ENCODE peak calls at places on chromosomes 16 and 17, in four cellular contexts. One of them, this sample, is unnamed.

GRCh38 chr17:43211480-43212402 is at the start of gene TMEM106A:
- DNase-seq in stimulated activated CD4-positive, alpha-beta T cell treated with anti-CD3 and anti-CD28 coated beads, Interleukin-15, amount 100 ng/mL, for 1 hour: peak
- DNase-seq in Right ventricle myocardium inferior: peak
- DNase-seq in lower leg skin: peak
- DNase-seq in this sample: peak

GRCh38 chr17:34354637-34355036 is 1.6 kb upstream of the CCL13 start:
- DNase-seq in lower leg skin: no peak
- DNase-seq in Right ventricle myocardium inferior: no peak
- DNase-seq in stimulated activated CD4-positive, alpha-beta T cell treated with anti-CD3 and anti-CD28 coated beads, Interleukin-15, amount 100 ng/mL, for 1 hour: no peak
- DNase-seq in this sample: no peak

GRCh38 chr17:76997981-76998531 is 129.9 kb downstream of the MGAT5B start:
- DNase-seq in Right ventricle myocardium inferior: no peak
- DNase-seq in stimulated activated CD4-positive, alpha-beta T cell treated with anti-CD3 and anti-CD28 coated beads, Interleukin-15, amount 100 ng/mL, for 1 hour: no peak
- DNase-seq in lower leg skin: no peak
- DNase-seq in this sample: no peak

GRCh38 chr16:61936522-61936921 is 99.7 kb downstream of the CDH8 start:
- DNase-seq in lower leg skin: no peak
- DNase-seq in Right ventricle myocardium inferior: no peak
- DNase-seq in stimulated activated CD4-positive, alpha-beta T cell treated with anti-CD3 and anti-CD28 coated beads, Interleukin-15, amount 100 ng/mL, for 1 hour: no peak
- DNase-seq in this sample: no peak

GRCh38 chr17:38329808-38330730 is 13.7 kb downstream of the GPR179 start:
- DNase-seq in lower leg skin: no peak
- DNase-seq in Right ventricle myocardium inferior: no peak
- DNase-seq in stimulated activated CD4-positive, alpha-beta T cell treated with anti-CD3 and anti-CD28 coated beads, Interleukin-15, amount 100 ng/mL, for 1 hour: no peak
- DNase-seq in this sample: no peak

GRCh38 chr16:90018297-90019200 is 707 bp downstream of the DBNDD1 start:
- DNase-seq in Right ventricle myocardium inferior: peak
- DNase-seq in stimulated activated CD4-positive, alpha-beta T cell treated with anti-CD3 and anti-CD28 coated beads, Interleukin-15, amount 100 ng/mL, for 1 hour: no peak
- DNase-seq in lower leg skin: no peak
- DNase-seq in this sample: no peak

GRCh38 chr16:11560701-11561439 is 25.8 kb downstream of the LITAF start:
- DNase-seq in lower leg skin: peak
- DNase-seq in stimulated activated CD4-positive, alpha-beta T cell treated with anti-CD3 and anti-CD28 coated beads, Interleukin-15, amount 100 ng/mL, for 1 hour: no peak
- DNase-seq in Right ventricle myocardium inferior: no peak
- DNase-seq in this sample: peak

GRCh38 chr17:5901731-5902660 is 168.2 kb upstream of the WSCD1 start:
- DNase-seq in Right ventricle myocardium inferior: no peak
- DNase-seq in stimulated activated CD4-positive, alpha-beta T cell treated with anti-CD3 and anti-CD28 coated beads, Interleukin-15, amount 100 ng/mL, for 1 hour: no peak
- DNase-seq in lower leg skin: no peak
- DNase-seq in this sample: no peak

GRCh38 chr16:1534021-1535020 is 855 bp downstream of the TMEM204 start:
- DNase-seq in stimulated activated CD4-positive, alpha-beta T cell treated with anti-CD3 and anti-CD28 coated beads, Interleukin-15, amount 100 ng/mL, for 1 hour: no peak
- DNase-seq in Right ventricle myocardium inferior: peak
- DNase-seq in lower leg skin: no peak
- DNase-seq in this sample: peak

GRCh38 chr16:89360760-89361435 is 129.5 kb downstream of the ANKRD11 start:
- DNase-seq in lower leg skin: no peak
- DNase-seq in stimulated activated CD4-positive, alpha-beta T cell treated with anti-CD3 and anti-CD28 coated beads, Interleukin-15, amount 100 ng/mL, for 1 hour: peak
- DNase-seq in Right ventricle myocardium inferior: no peak
- DNase-seq in this sample: no peak

GRCh38 chr17:75012320-75013076 is at the start of gene MRPL58:
- DNase-seq in stimulated activated CD4-positive, alpha-beta T cell treated with anti-CD3 and anti-CD28 coated beads, Interleukin-15, amount 100 ng/mL, for 1 hour: peak
- DNase-seq in Right ventricle myocardium inferior: peak
- DNase-seq in lower leg skin: peak
- DNase-seq in this sample: peak

GRCh38 chr17:61402978-61403845 is 3.6 kb downstream of the TBX2 start:
- DNase-seq in Right ventricle myocardium inferior: no peak
- DNase-seq in stimulated activated CD4-positive, alpha-beta T cell treated with anti-CD3 and anti-CD28 coated beads, Interleukin-15, amount 100 ng/mL, for 1 hour: no peak
- DNase-seq in lower leg skin: no peak
- DNase-seq in this sample: no peak

GRCh38 chr17:79246226-79246794 is 171.7 kb downstream of the ENGASE start:
- DNase-seq in lower leg skin: no peak
- DNase-seq in stimulated activated CD4-positive, alpha-beta T cell treated with anti-CD3 and anti-CD28 coated beads, Interleukin-15, amount 100 ng/mL, for 1 hour: no peak
- DNase-seq in Right ventricle myocardium inferior: no peak
- DNase-seq in this sample: no peak

GRCh38 chr17:66302761-66303626 is 581 bp downstream of the PRKCA start:
- DNase-seq in lower leg skin: no peak
- DNase-seq in Right ventricle myocardium inferior: peak
- DNase-seq in stimulated activated CD4-positive, alpha-beta T cell treated with anti-CD3 and anti-CD28 coated beads, Interleukin-15, amount 100 ng/mL, for 1 hour: peak
- DNase-seq in this sample: peak

GRCh38 chr16:22014271-22014873 is 6.5 kb downstream of the MOSMO start:
- DNase-seq in stimulated activated CD4-positive, alpha-beta T cell treated with anti-CD3 and anti-CD28 coated beads, Interleukin-15, amount 100 ng/mL, for 1 hour: no peak
- DNase-seq in lower leg skin: no peak
- DNase-seq in Right ventricle myocardium inferior: no peak
- DNase-seq in this sample: no peak

GRCh38 chr17:62017496-62017895 is 47.6 kb downstream of the MED13 start:
- DNase-seq in Right ventricle myocardium inferior: no peak
- DNase-seq in lower leg skin: no peak
- DNase-seq in stimulated activated CD4-positive, alpha-beta T cell treated with anti-CD3 and anti-CD28 coated beads, Interleukin-15, amount 100 ng/mL, for 1 hour: no peak
- DNase-seq in this sample: no peak

GRCh38 chr16:527015-527903 is at the start of gene CAPN15:
- DNase-seq in lower leg skin: peak
- DNase-seq in Right ventricle myocardium inferior: peak
- DNase-seq in stimulated activated CD4-positive, alpha-beta T cell treated with anti-CD3 and anti-CD28 coated beads, Interleukin-15, amount 100 ng/mL, for 1 hour: peak
- DNase-seq in this sample: peak

GRCh38 chr16:3289998-3290673 is 6.8 kb downstream of the ZNF263 start:
- DNase-seq in Right ventricle myocardium inferior: no peak
- DNase-seq in stimulated activated CD4-positive, alpha-beta T cell treated with anti-CD3 and anti-CD28 coated beads, Interleukin-15, amount 100 ng/mL, for 1 hour: no peak
- DNase-seq in lower leg skin: no peak
- DNase-seq in this sample: no peak

GRCh38 chr17:46108550-46109110 is 84.6 kb downstream of the KANSL1 start:
- DNase-seq in lower leg skin: no peak
- DNase-seq in Right ventricle myocardium inferior: no peak
- DNase-seq in stimulated activated CD4-positive, alpha-beta T cell treated with anti-CD3 and anti-CD28 coated beads, Interleukin-15, amount 100 ng/mL, for 1 hour: no peak
- DNase-seq in this sample: no peak

GRCh38 chr17:66431080-66431795 is 128.8 kb downstream of the PRKCA start:
- DNase-seq in stimulated activated CD4-positive, alpha-beta T cell treated with anti-CD3 and anti-CD28 coated beads, Interleukin-15, amount 100 ng/mL, for 1 hour: no peak
- DNase-seq in Right ventricle myocardium inferior: no peak
- DNase-seq in lower leg skin: no peak
- DNase-seq in this sample: no peak

GRCh38 chr17:8189041-8189710 is 804 bp downstream of the BORCS6 start:
- DNase-seq in Right ventricle myocardium inferior: peak
- DNase-seq in lower leg skin: no peak
- DNase-seq in stimulated activated CD4-positive, alpha-beta T cell treated with anti-CD3 and anti-CD28 coated beads, Interleukin-15, amount 100 ng/mL, for 1 hour: no peak
- DNase-seq in this sample: peak

GRCh38 chr16:30141750-30142149 is 18.7 kb upstream of the MAPK3 start:
- DNase-seq in stimulated activated CD4-positive, alpha-beta T cell treated with anti-CD3 and anti-CD28 coated beads, Interleukin-15, amount 100 ng/mL, for 1 hour: no peak
- DNase-seq in lower leg skin: no peak
- DNase-seq in Right ventricle myocardium inferior: no peak
- DNase-seq in this sample: no peak

GRCh38 chr16:23114131-23114904 is 34.9 kb downstream of the USP31 start:
- DNase-seq in Right ventricle myocardium inferior: no peak
- DNase-seq in lower leg skin: no peak
- DNase-seq in stimulated activated CD4-positive, alpha-beta T cell treated with anti-CD3 and anti-CD28 coated beads, Interleukin-15, amount 100 ng/mL, for 1 hour: no peak
- DNase-seq in this sample: no peak

GRCh38 chr16:25192096-25192495 is 24.7 kb upstream of the AQP8 start:
- DNase-seq in lower leg skin: no peak
- DNase-seq in stimulated activated CD4-positive, alpha-beta T cell treated with anti-CD3 and anti-CD28 coated beads, Interleukin-15, amount 100 ng/mL, for 1 hour: no peak
- DNase-seq in Right ventricle myocardium inferior: no peak
- DNase-seq in this sample: no peak

GRCh38 chr16:89924925-89925307 is 1.8 kb downstream of the TUBB3 start:
- DNase-seq in lower leg skin: no peak
- DNase-seq in Right ventricle myocardium inferior: no peak
- DNase-seq in stimulated activated CD4-positive, alpha-beta T cell treated with anti-CD3 and anti-CD28 coated beads, Interleukin-15, amount 100 ng/mL, for 1 hour: no peak
- DNase-seq in this sample: no peak

GRCh38 chr16:48537909-48538745 is 71.9 kb downstream of the N4BP1 start:
- DNase-seq in lower leg skin: no peak
- DNase-seq in Right ventricle myocardium inferior: peak
- DNase-seq in stimulated activated CD4-positive, alpha-beta T cell treated with anti-CD3 and anti-CD28 coated beads, Interleukin-15, amount 100 ng/mL, for 1 hour: no peak
- DNase-seq in this sample: peak

GRCh38 chr16:83878838-83879237 is 20.1 kb upstream of the MLYCD start:
- DNase-seq in lower leg skin: no peak
- DNase-seq in Right ventricle myocardium inferior: no peak
- DNase-seq in stimulated activated CD4-positive, alpha-beta T cell treated with anti-CD3 and anti-CD28 coated beads, Interleukin-15, amount 100 ng/mL, for 1 hour: no peak
- DNase-seq in this sample: no peak

GRCh38 chr16:75341934-75342811 is 90.7 kb upstream of the BCAR1 start:
- DNase-seq in Right ventricle myocardium inferior: no peak
- DNase-seq in lower leg skin: no peak
- DNase-seq in stimulated activated CD4-positive, alpha-beta T cell treated with anti-CD3 and anti-CD28 coated beads, Interleukin-15, amount 100 ng/mL, for 1 hour: no peak
- DNase-seq in this sample: no peak

GRCh38 chr16:82440336-82440735 is 186.4 kb upstream of the CDH13 start:
- DNase-seq in lower leg skin: no peak
- DNase-seq in Right ventricle myocardium inferior: no peak
- DNase-seq in stimulated activated CD4-positive, alpha-beta T cell treated with anti-CD3 and anti-CD28 coated beads, Interleukin-15, amount 100 ng/mL, for 1 hour: no peak
- DNase-seq in this sample: no peak

GRCh38 chr17:17134952-17135340 is 71.2 kb downstream of the PLD6 start:
- DNase-seq in Right ventricle myocardium inferior: peak
- DNase-seq in stimulated activated CD4-positive, alpha-beta T cell treated with anti-CD3 and anti-CD28 coated beads, Interleukin-15, amount 100 ng/mL, for 1 hour: no peak
- DNase-seq in lower leg skin: no peak
- DNase-seq in this sample: no peak

GRCh38 chr17:68709995-68710780 is 109.0 kb upstream of the FAM20A start:
- DNase-seq in lower leg skin: no peak
- DNase-seq in stimulated activated CD4-positive, alpha-beta T cell treated with anti-CD3 and anti-CD28 coated beads, Interleukin-15, amount 100 ng/mL, for 1 hour: no peak
- DNase-seq in Right ventricle myocardium inferior: no peak
- DNase-seq in this sample: no peak

GRCh38 chr17:298791-299450 is 53.7 kb downstream of the RPH3AL start:
- DNase-seq in stimulated activated CD4-positive, alpha-beta T cell treated with anti-CD3 and anti-CD28 coated beads, Interleukin-15, amount 100 ng/mL, for 1 hour: no peak
- DNase-seq in Right ventricle myocardium inferior: peak
- DNase-seq in lower leg skin: no peak
- DNase-seq in this sample: peak

GRCh38 chr17:82000803-82001649 is 21.7 kb downstream of the CENPX start:
- DNase-seq in lower leg skin: no peak
- DNase-seq in stimulated activated CD4-positive, alpha-beta T cell treated with anti-CD3 and anti-CD28 coated beads, Interleukin-15, amount 100 ng/mL, for 1 hour: no peak
- DNase-seq in Right ventricle myocardium inferior: no peak
- DNase-seq in this sample: no peak

GRCh38 chr17:20304961-20305360 is 162.4 kb downstream of the LGALS9B start:
- DNase-seq in stimulated activated CD4-positive, alpha-beta T cell treated with anti-CD3 and anti-CD28 coated beads, Interleukin-15, amount 100 ng/mL, for 1 hour: no peak
- DNase-seq in lower leg skin: no peak
- DNase-seq in Right ventricle myocardium inferior: no peak
- DNase-seq in this sample: no peak

GRCh38 chr16:12896562-12896961 is 4.8 kb upstream of the SHISA9 start:
- DNase-seq in Right ventricle myocardium inferior: no peak
- DNase-seq in stimulated activated CD4-positive, alpha-beta T cell treated with anti-CD3 and anti-CD28 coated beads, Interleukin-15, amount 100 ng/mL, for 1 hour: no peak
- DNase-seq in lower leg skin: no peak
- DNase-seq in this sample: no peak

GRCh38 chr17:2262146-2262587 is 41.4 kb downstream of the SMG6 start:
- DNase-seq in stimulated activated CD4-positive, alpha-beta T cell treated with anti-CD3 and anti-CD28 coated beads, Interleukin-15, amount 100 ng/mL, for 1 hour: no peak
- DNase-seq in Right ventricle myocardium inferior: no peak
- DNase-seq in lower leg skin: no peak
- DNase-seq in this sample: no peak

GRCh38 chr16:2692948-2693651 is 10.8 kb downstream of the KCTD5 start:
- DNase-seq in Right ventricle myocardium inferior: peak
- DNase-seq in stimulated activated CD4-positive, alpha-beta T cell treated with anti-CD3 and anti-CD28 coated beads, Interleukin-15, amount 100 ng/mL, for 1 hour: no peak
- DNase-seq in lower leg skin: no peak
- DNase-seq in this sample: no peak

GRCh38 chr17:19630651-19631050 is 17.9 kb upstream of the ALDH3A2 start:
- DNase-seq in lower leg skin: no peak
- DNase-seq in Right ventricle myocardium inferior: no peak
- DNase-seq in stimulated activated CD4-positive, alpha-beta T cell treated with anti-CD3 and anti-CD28 coated beads, Interleukin-15, amount 100 ng/mL, for 1 hour: no peak
- DNase-seq in this sample: no peak

GRCh38 chr17:1179112-1179634 is 608 bp downstream of the ABR start:
- DNase-seq in Right ventricle myocardium inferior: peak
- DNase-seq in stimulated activated CD4-positive, alpha-beta T cell treated with anti-CD3 and anti-CD28 coated beads, Interleukin-15, amount 100 ng/mL, for 1 hour: no peak
- DNase-seq in lower leg skin: no peak
- DNase-seq in this sample: peak

GRCh38 chr16:30187971-30188561 is 4.7 kb downstream of the CORO1A start:
- DNase-seq in lower leg skin: no peak
- DNase-seq in Right ventricle myocardium inferior: no peak
- DNase-seq in stimulated activated CD4-positive, alpha-beta T cell treated with anti-CD3 and anti-CD28 coated beads, Interleukin-15, amount 100 ng/mL, for 1 hour: no peak
- DNase-seq in this sample: peak

This sample was measured in left cardiac atrium.